ENCODE peak calls at places on chromosomes 12 and 14, in seven cellular contexts. B is IMR-90, H is H9, K is mesendoderm, V is neuronal stem cell, D is trophoblast cell, T is H1. F is an unnamed sample.

GRCh38 chr12:60333461-60333860 is 737.6 kb downstream of the SLC16A7 start:
- DNase-seq in B (peak), D (no peak), T (no peak), H (no peak), V (no peak), K (no peak), F (peak)

GRCh38 chr12:78403136-78403535 is 461.4 kb upstream of the SYT1 start:
- DNase-seq in D (no peak), H (no peak), K (no peak), B (peak), T (no peak), V (no peak), F (peak)

GRCh38 chr12:18819471-18819870 is 81.6 kb downstream of the CAPZA3 start:
- DNase-seq in V (no peak), H (no peak), T (no peak), D (no peak), B (no peak), K (no peak), F (no peak)

GRCh38 chr12:4997939-4998338 is 45.7 kb upstream of the KCNA5 start:
- DNase-seq in H (no peak), T (no peak), K (peak), D (no peak), B (peak), V (no peak), F (peak)

GRCh38 chr14:74891870-74892269 is 10.2 kb downstream of the DLST start:
- DNase-seq in D (no peak), B (peak), T (no peak), K (no peak), V (no peak), H (no peak), F (no peak)

GRCh38 chr12:47276253-47277070 is 196.7 kb upstream of the AMIGO2 start:
- DNase-seq in V (no peak), K (no peak), B (peak), T (no peak), D (no peak), H (no peak), F (peak)

GRCh38 chr12:122117979-122118378 is 39.4 kb downstream of the MLXIP start:
- DNase-seq in V (no peak), D (no peak), T (no peak), H (no peak), B (peak), K (no peak), F (no peak)

GRCh38 chr14:73884438-73885190 is 2.0 kb upstream of the ZNF410 start:
- DNase-seq in V (no peak), B (no peak), K (no peak), T (no peak), D (no peak), H (no peak), F (no peak)

GRCh38 chr12:47216150-47216677 is 136.5 kb upstream of the AMIGO2 start:
- DNase-seq in K (no peak), T (no peak), B (no peak), H (no peak), V (no peak), D (no peak), F (no peak)

GRCh38 chr12:13745100-13745678 is 236.2 kb downstream of the GRIN2B start:
- DNase-seq in T (peak), B (no peak), H (no peak), D (no peak), V (no peak), K (no peak), F (no peak)

GRCh38 chr14:74207943-74208342 is 31.3 kb upstream of the VSX2 start:
- DNase-seq in T (no peak), B (no peak), V (no peak), D (no peak), K (peak), H (peak), F (no peak)

GRCh38 chr14:52473557-52473956 is 78.7 kb downstream of the TXNDC16 start:
- DNase-seq in B (peak), K (peak), D (no peak), V (no peak), H (no peak), T (no peak), F (peak)

GRCh38 chr14:59627011-59627520 is 50.5 kb upstream of the CCDC175 start:
- DNase-seq in B (no peak), D (no peak), T (no peak), V (no peak), K (no peak), H (no peak), F (no peak)

GRCh38 chr12:57936513-57936883 is 4.9 kb upstream of the ATP23 start:
- DNase-seq in D (no peak), K (no peak), V (no peak), B (no peak), T (no peak), H (no peak), F (no peak)

GRCh38 chr12:25119020-25119419 is 75.9 kb downstream of the DNAI7 start:
- DNase-seq in K (no peak), H (no peak), D (no peak), V (no peak), B (no peak), T (no peak), F (no peak)

GRCh38 chr14:68685419-68686211 is 107.3 kb downstream of the ZFP36L1 start:
- DNase-seq in T (no peak), H (no peak), D (peak), V (no peak), K (peak), B (peak), F (peak)

GRCh38 chr12:54544743-54545142 is 4.7 kb upstream of the PDE1B start:
- DNase-seq in B (no peak), V (no peak), T (no peak), K (no peak), D (no peak), H (no peak), F (no peak)

GRCh38 chr12:52494100-52494499 is 1.0 kb upstream of the KRT6A start:
- DNase-seq in B (no peak), T (no peak), K (no peak), H (no peak), V (no peak), D (no peak), F (no peak)

GRCh38 chr12:126676426-126676825 is 1590.5 kb upstream of the TMEM132C start:
- DNase-seq in B (no peak), H (no peak), T (no peak), V (no peak), K (no peak), D (no peak), F (no peak)

GRCh38 chr14:88310021-88310420 is 13.0 kb downstream of the KCNK10 start:
- DNase-seq in T (no peak), K (no peak), B (no peak), H (no peak), V (no peak), D (no peak), F (no peak)
- H3K18ac ChIP-seq in T (no peak), K (no peak), B (no peak), H (no peak), V (no peak), D (no peak), F (no peak)

GRCh38 chr14:100282766-100283419 is 23.4 kb downstream of the SLC25A29 start:
- DNase-seq in D (peak), T (no peak), V (no peak), B (no peak), K (no peak), H (no peak), F (no peak)
- H3K27ac ChIP-seq in D (peak), T (no peak), V (no peak), B (no peak), K (no peak), H (no peak), F (no peak)

GRCh38 chr14:95786566-95786965 is 72.6 kb upstream of the TCL1A start:
- DNase-seq in B (no peak), T (no peak), K (no peak), V (no peak), H (no peak), D (no peak), F (no peak)

GRCh38 chr14:95784137-95784536 is 70.2 kb upstream of the TCL1A start:
- DNase-seq in K (peak), V (peak), D (no peak), B (peak), T (no peak), H (no peak), F (no peak)

GRCh38 chr14:95787941-95788340 is 74.0 kb upstream of the TCL1A start:
- DNase-seq in K (no peak), V (no peak), B (no peak), T (no peak), D (no peak), H (no peak), F (no peak)
- H2AK5ac ChIP-seq in K (no peak), V (no peak), B (no peak), T (no peak), D (no peak), H (no peak), F (no peak)

DNA sequence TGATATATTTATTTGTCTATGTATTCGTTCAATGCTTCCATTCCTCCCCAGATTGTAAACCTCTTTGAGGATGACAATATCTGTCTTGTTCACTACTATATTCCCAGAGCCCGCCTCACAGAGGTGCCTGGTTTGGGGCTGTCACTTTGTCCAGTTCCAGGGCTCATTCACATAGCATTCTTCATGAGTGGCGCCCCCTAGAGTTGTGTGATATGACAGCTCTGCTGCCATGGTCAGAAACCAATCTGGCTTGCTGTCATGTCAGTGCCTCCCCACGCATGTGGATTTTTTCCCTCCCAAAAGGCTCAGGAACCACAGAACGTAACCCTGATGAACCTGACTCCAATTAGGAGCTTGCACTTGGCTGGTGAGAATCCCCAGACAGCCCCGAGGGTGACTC is 145.4 kb downstream of the PTPN11 start:
- DNase-seq in D (no peak), B (no peak), K (no peak), T (peak), V (no peak), H (no peak), F (no peak)
- H3K18ac ChIP-seq in D (no peak), B (no peak), K (no peak), T (no peak), V (no peak), H (no peak), F (no peak)

DNA sequence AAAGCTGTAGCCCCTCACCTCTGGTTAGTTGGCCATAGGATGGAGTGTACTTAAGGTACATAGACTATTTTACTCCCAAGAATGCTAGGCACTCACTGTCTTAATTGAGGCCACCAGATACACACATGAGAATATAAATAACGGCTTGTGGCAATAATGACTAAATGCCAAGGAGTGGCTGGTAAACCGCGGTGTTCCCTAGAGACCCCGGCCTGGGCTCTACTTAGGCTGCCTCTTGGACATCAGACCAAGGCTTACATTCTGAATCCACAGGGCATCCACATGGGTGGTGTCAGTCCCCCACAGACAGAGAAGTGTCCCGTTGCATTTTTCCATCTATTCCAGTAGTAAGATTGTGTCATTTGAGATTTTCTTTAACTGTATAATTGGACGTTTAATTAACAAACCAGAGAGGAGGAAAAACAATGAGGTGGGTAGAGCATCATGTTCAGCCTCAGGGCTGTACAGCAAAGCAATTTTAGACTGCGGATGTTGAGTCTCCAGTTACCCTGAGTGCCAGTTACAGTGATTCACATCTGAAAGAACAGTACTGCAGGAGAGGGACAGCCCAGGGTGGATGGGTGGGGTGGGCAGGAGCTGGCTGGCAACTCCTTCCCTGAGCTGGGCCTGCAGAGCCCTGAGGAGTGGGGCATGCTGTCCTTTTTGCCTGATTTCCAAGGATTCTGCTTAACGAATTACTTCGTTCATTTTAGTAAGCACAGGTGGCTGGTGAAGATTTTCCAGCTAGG is 20.5 kb downstream of the CKB start:
- DNase-seq in B (no peak), H (no peak), K (no peak), T (no peak), V (no peak), D (no peak), F (no peak)
- H3K27ac ChIP-seq in B (no peak), H (no peak), K (no peak), T (no peak), V (no peak), D (no peak), F (no peak)

GRCh38 chr12:77053259-77053658 is 12.1 kb downstream of the E2F7 start:
- DNase-seq in K (no peak), T (no peak), B (no peak), D (no peak), V (no peak), H (no peak), F (no peak)

GRCh38 chr12:77058740-77059139 is 6.6 kb downstream of the E2F7 start:
- DNase-seq in B (peak), T (no peak), D (no peak), K (no peak), H (no peak), V (no peak), F (peak)

GRCh38 chr12:77049767-77050353 is 15.5 kb downstream of the E2F7 start:
- DNase-seq in T (no peak), H (no peak), B (peak), V (peak), D (no peak), K (peak), F (peak)

GRCh38 chr12:77060136-77060882 is 5.1 kb downstream of the E2F7 start:
- DNase-seq in H (no peak), D (no peak), B (no peak), V (no peak), K (no peak), T (no peak), F (no peak)

DNA sequence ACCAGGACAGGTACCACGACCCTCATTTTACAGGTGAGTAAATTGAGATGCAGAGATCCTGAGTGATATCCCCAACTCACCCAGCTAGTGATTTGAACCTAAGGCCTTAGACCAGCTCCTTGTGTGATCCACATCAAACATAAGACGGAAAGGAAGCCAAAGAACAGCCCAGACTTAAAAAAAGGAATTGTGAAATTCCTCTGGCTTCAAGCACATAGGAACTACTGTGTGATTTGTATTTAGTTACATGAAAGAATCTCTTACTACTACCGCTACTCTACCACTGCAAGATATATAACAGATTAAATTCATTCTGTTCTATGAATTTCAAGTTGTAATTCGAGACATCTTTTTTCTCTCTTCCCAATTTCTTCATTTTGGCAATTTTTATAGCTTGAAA is 10.5 kb downstream of the E2F7 start:
- DNase-seq in B (no peak), V (no peak), D (no peak), H (no peak), K (no peak), T (no peak), F (no peak)
- H2AK5ac ChIP-seq in B (no peak), V (no peak), D (no peak), H (no peak), K (no peak), T (no peak), F (no peak)

DNA sequence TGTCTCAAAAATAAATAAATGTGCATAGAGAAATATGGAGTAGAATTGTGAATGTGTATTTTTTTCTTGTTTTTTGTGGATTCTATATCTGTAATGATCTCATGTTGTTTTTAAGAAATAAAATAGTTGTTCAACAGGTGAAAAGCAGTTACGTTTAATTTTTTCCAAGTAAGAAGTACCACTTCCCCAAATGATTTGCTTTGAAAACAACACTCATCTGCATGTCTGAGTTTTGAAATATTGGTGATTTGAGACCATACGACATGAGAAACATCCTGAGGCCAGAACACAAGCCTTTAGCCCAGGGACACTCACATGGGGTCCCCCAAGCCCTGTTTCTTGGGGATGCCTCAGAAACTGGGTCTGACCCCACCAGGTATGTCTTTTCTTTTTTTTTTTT is 4.2 kb upstream of the FICD start:
- DNase-seq in K (no peak), D (no peak), H (no peak), T (no peak), B (no peak), V (no peak), F (no peak)
- H3K18ac ChIP-seq in K (no peak), D (no peak), H (no peak), T (no peak), B (no peak), V (no peak), F (no peak)

GRCh38 chr12:95624544-95624943 is 73.3 kb upstream of the USP44 start:
- DNase-seq in H (no peak), K (no peak), V (peak), D (peak), T (no peak), B (peak), F (no peak)
- H3K27ac ChIP-seq in H (no peak), K (no peak), V (peak), D (no peak), T (peak), B (peak), F (peak)

DNA sequence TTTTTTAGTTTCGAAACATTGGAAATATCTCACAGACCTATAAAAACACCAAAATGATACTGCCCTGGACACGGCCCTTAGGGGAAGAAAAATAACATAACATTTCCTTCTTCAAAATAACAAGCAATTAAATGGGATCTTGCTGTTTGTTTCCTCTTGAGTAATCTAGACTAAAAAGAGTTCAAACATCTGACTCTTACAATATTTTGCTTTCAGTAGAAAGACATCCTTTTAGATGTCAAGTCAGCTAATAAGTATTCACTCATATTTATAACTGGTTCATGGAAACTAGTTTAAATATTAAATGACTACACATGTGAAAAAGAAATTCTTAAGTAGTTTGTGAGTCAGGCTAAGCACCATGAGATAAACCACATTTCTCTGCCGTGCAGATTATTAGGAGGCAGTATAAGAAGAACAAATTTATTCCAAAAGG is 87.4 kb downstream of the EPS8 start:
- DNase-seq in D (no peak), V (no peak), K (no peak), T (no peak), H (no peak), B (peak), F (peak)
- H2AK5ac ChIP-seq in D (no peak), V (no peak), K (no peak), T (no peak), H (no peak), B (peak), F (no peak)

F was measured in mesenchymal stem cell.